ENCODE peak calls at places on chromosomes 12 and 14, in seven cellular contexts. R is NCI-H69; C is left cardiac atrium; F is fibroblast of pulmonary artery; N is anterior cingulate cortex; S is uterus; W is stimulated activated CD4-positive, alpha-beta T cell treated with anti-CD3 and anti-CD28 coated beads, Interleukin-12 subunit alpha, Interleukin-12 subunit beta, amount 100 ng/mL, for 48 hours. V is an unnamed sample.

GRCh38 chr12:55697686-55698085 is 10.0 kb downstream of the ITGA7 start:
- DNase-seq in R (no peak), C (no peak), F (no peak), N (no peak), S (peak), W (no peak), V (no peak)

GRCh38 chr12:113152835-113153814 is 3.6 kb downstream of the CFAP73 start:
- DNase-seq in R (peak), C (peak), F (peak), N (peak), S (peak), W (peak), V (peak)

GRCh38 chr14:71236430-71236829 is 329.2 kb downstream of the PCNX1 start:
- DNase-seq in R (peak), C (no peak), F (no peak), N (no peak), S (no peak), W (no peak), V (no peak)

GRCh38 chr14:21539154-21539940 is 13.2 kb upstream of the SALL2 start:
- DNase-seq in R (no peak), C (no peak), F (no peak), N (no peak), S (no peak), W (no peak), V (no peak)

GRCh38 chr12:107467716-107468115 is 217.9 kb upstream of the PWP1 start:
- DNase-seq in R (peak), C (no peak), F (no peak), N (no peak), S (no peak), W (no peak), V (no peak)

GRCh38 chr12:120416490-120417216 is 21.3 kb upstream of the COX6A1 start:
- DNase-seq in R (peak), C (no peak), F (no peak), N (no peak), S (no peak), W (no peak), V (no peak)

GRCh38 chr14:33194551-33194950 is 255.9 kb downstream of the NPAS3 start:
- DNase-seq in R (no peak), C (no peak), F (no peak), N (no peak), S (no peak), W (no peak), V (no peak)

GRCh38 chr12:128820723-128821432 is 2.9 kb downstream of the SLC15A4 start:
- DNase-seq in R (peak), C (peak), F (no peak), N (no peak), S (no peak), W (no peak), V (no peak)

GRCh38 chr12:129212221-129212630 is 358.9 kb downstream of the GLT1D1 start:
- DNase-seq in R (no peak), C (no peak), F (no peak), N (no peak), S (no peak), W (no peak), V (no peak)

GRCh38 chr14:82447586-82447985 is 913.9 kb upstream of the SEL1L start:
- DNase-seq in R (peak), C (no peak), F (no peak), N (no peak), S (no peak), W (no peak), V (no peak)

GRCh38 chr14:60713513-60713912 is 10.6 kb downstream of the SIX4 start:
- DNase-seq in R (no peak), C (no peak), F (no peak), N (no peak), S (no peak), W (no peak), V (no peak)

GRCh38 chr12:108759914-108760313 is 28.6 kb upstream of the CORO1C start:
- DNase-seq in R (no peak), C (no peak), F (no peak), N (peak), S (no peak), W (no peak), V (no peak)